ENCODE peak calls at places on chromosomes 7 and 10, in ten cellular contexts. E is effector memory CD4-positive, alpha-beta T cell; K is WTC11; F is stimulated activated CD4-positive, alpha-beta T cell treated with anti-CD3 and anti-CD28 coated beads, Interleukin-12 subunit alpha, Interleukin-12 subunit beta, amount 100 ng/mL, for 48 hours; S is B cell; U is HFFc6; Q is endothelial cell; N is GM19239; D is Caco-2; X is fibroblast of mammary gland. T is an unnamed sample.

GRCh38 chr10:129968937-129969527 is 5.0 kb upstream of the EBF3 start:
- DNase-seq in X (peak; percentile 52), S (no peak), E (no peak), N (no peak), F (peak; percentile 58), U (no peak), K (peak; percentile 88), Q (peak; percentile 92), D (no peak), T (no peak)

GRCh38 chr7:83415840-83416239 is 233.1 kb downstream of the SEMA3E start:
- DNase-seq in U (no peak), N (no peak), F (no peak), E (no peak), D (no peak), Q (no peak), K (no peak), S (no peak), X (no peak), T (peak; percentile 41)

GRCh38 chr7:43873300-43873699 is 4.0 kb upstream of the MRPS24 start:
- DNase-seq in F (no peak), E (no peak), X (peak; percentile 96), K (no peak), N (no peak), D (no peak), S (no peak), U (peak; percentile 92), Q (no peak), T (peak; percentile 71)

GRCh38 chr7:42238709-42239395 is 1.8 kb upstream of the GLI3 start:
- DNase-seq in N (no peak), D (no peak), S (no peak), Q (no peak), X (peak; percentile 87), E (no peak), F (no peak), K (no peak), U (peak; percentile 71), T (peak; percentile 49)

GRCh38 chr7:13293264-13294002 is 606.0 kb downstream of the ARL4A start:
- DNase-seq in E (no peak), N (no peak), K (no peak), X (peak; percentile 14), S (no peak), F (no peak), Q (no peak), D (no peak), U (no peak), T (peak; percentile 49)

GRCh38 chr7:1386623-1387220 is 72.5 kb downstream of the MICALL2 start:
- DNase-seq in Q (no peak), N (no peak), E (no peak), S (no peak), K (no peak), D (no peak), F (no peak), U (no peak), X (no peak), T (no peak)

GRCh38 chr7:4931932-4932331 is 27.1 kb downstream of the MMD2 start:
- DNase-seq in F (no peak), N (no peak), U (peak; percentile 2), S (no peak), X (no peak), E (no peak), Q (peak; percentile 21), K (peak; percentile 56), D (no peak), T (no peak)

GRCh38 chr7:16644624-16644986 is 949 bp downstream of the ANKMY2 start:
- DNase-seq in X (peak; percentile 41), K (peak; percentile 24), S (peak; percentile 71), Q (peak; percentile 11), F (peak; percentile 23), E (peak; percentile 54), D (peak; percentile 62), N (no peak), U (peak; percentile 54), T (peak; percentile 36)

GRCh38 chr7:3244241-3244814 is 56.7 kb upstream of the SDK1 start:
- DNase-seq in F (no peak), K (no peak), E (no peak), X (peak; percentile 86), D (no peak), N (no peak), Q (no peak), U (no peak), S (no peak), T (peak; percentile 90)

GRCh38 chr10:71431216-71431944 is 34.7 kb downstream of the CDH23 start:
- DNase-seq in E (no peak), X (no peak), Q (no peak), U (no peak), K (no peak), S (no peak), N (no peak), D (no peak), F (no peak), T (no peak)

GRCh38 chr7:123548406-123548805 is 9.2 kb downstream of the NDUFA5 start:
- DNase-seq in S (no peak), Q (no peak), K (no peak), X (peak; percentile 6), U (peak; percentile 22), F (no peak), E (no peak), D (no peak), N (no peak), T (peak; percentile 29)